ENCODE peak calls at places on chromosomes 13 and 19, in four cellular contexts. G is CD8-positive, alpha-beta T cell; M is left ventricle myocardium inferior; T is gastrocnemius medialis. W is an unnamed sample. For H3K9me3, the result is how much of the 10 kb centered on the place peaks cover.

GRCh38 chr13:100146534-100146933 is 57.6 kb downstream of the PCCA start:
- DNase-seq in G (no peak), M (no peak), T (no peak), W (no peak)

GRCh38 chr19:4430760-4431159 is 26.8 kb downstream of the UBXN6 start:
- DNase-seq in G (no peak), M (no peak), T (no peak), W (no peak)

GRCh38 chr19:342801-343421 is 1.7 kb downstream of the MIER2 start:
- DNase-seq in G (no peak), M (peak), T (peak), W (no peak)

GRCh38 chr19:49857061-49857833 is 6.3 kb downstream of the PTOV1 start:
- DNase-seq in G (no peak), M (no peak), T (no peak), W (no peak)

GRCh38 chr19:33390120-33390907 is 16.8 kb downstream of the CEBPG start:
- DNase-seq in G (no peak), M (peak), T (peak), W (no peak)

GRCh38 chr13:108787709-108788394 is 158.4 kb downstream of the MYO16 start:
- DNase-seq in G (no peak), M (no peak), T (no peak), W (no peak)

GRCh38 chr19:48492925-48493717 is 18.5 kb downstream of the LMTK3 start:
- DNase-seq in G (peak), M (peak), T (peak), W (peak)

GRCh38 chr19:46732172-46732938 is 13.5 kb upstream of the FKRP start:
- DNase-seq in G (no peak), M (no peak), T (no peak), W (no peak)

GRCh38 chr13:30355405-30355741 is 48.0 kb upstream of the KATNAL1 start:
- DNase-seq in G (peak), M (no peak), T (no peak), W (peak)

GRCh38 chr19:33524024-33524664 is 2.6 kb upstream of the PEPD start:
- DNase-seq in G (no peak), M (no peak), T (peak), W (no peak)

GRCh38 chr13:99314640-99315176 is 7.5 kb upstream of the GPR183 start:
- DNase-seq in G (no peak), M (no peak), T (no peak), W (no peak)

GRCh38 chr19:42316223-42317211 is 3.4 kb downstream of the TMEM145 start:
- DNase-seq in G (no peak), M (no peak), T (no peak), W (no peak)

GRCh38 chr19:41646589-41647204 is 19.8 kb upstream of the CEACAM4 start:
- DNase-seq in G (no peak), M (no peak), T (no peak), W (peak)

GRCh38 chr13:77113496-77113895 is 86.5 kb upstream of the FBXL3 start:
- DNase-seq in G (no peak), M (no peak), T (no peak), W (no peak)

GRCh38 chr19:41321600-41322270 is 11.8 kb downstream of the CCDC97 start:
- DNase-seq in G (no peak), M (no peak), T (peak), W (no peak)

GRCh38 chr13:21053231-21053630 is 8.2 kb downstream of the LATS2 start:
- DNase-seq in G (no peak), M (no peak), T (no peak), W (no peak)

GRCh38 chr13:99398071-99398470 is 90.9 kb upstream of the GPR183 start:
- DNase-seq in G (no peak), M (no peak), T (no peak), W (no peak)

GRCh38 chr13:20473139-20473538 is 52.5 kb downstream of the CRYL1 start:
- DNase-seq in G (no peak), M (no peak), T (no peak), W (no peak)

GRCh38 chr19:27777242-27777641 is 1435.7 kb downstream of the UQCRFS1 start:
- DNase-seq in G (no peak), M (no peak), T (no peak), W (no peak)

GRCh38 chr19:32372726-32373613 is 27.6 kb downstream of the ZNF507 start:
- DNase-seq in G (no peak), M (no peak), T (no peak), W (no peak)

GRCh38 chr19:55931936-55932386 is at the start of gene NLRP13:
- DNase-seq in G (no peak), M (no peak), T (no peak), W (no peak)

GRCh38 chr13:113584870-113585671 is 518 bp downstream of the TFDP1 start:
- DNase-seq in G (no peak), M (no peak), T (no peak), W (no peak)

GRCh38 chr19:21092107-21092506 is 10.1 kb downstream of the ZNF714 start:
- DNase-seq in G (no peak), M (no peak), T (no peak), W (no peak)

GRCh38 chr13:38223093-38223492 is 126.6 kb upstream of the UFM1 start:
- DNase-seq in G (no peak), M (no peak), T (no peak), W (no peak)

GRCh38 chr13:35489050-35489449 is 12.6 kb upstream of the MAB21L1 start:
- DNase-seq in G (no peak), M (no peak), T (no peak), W (no peak)

GRCh38 chr19:44808463-44809371 is at the start of gene BCAM:
- DNase-seq in G (no peak), M (peak), T (peak), W (no peak)

GRCh38 chr19:24098359-24098758 is 11.4 kb downstream of the ZNF254 start:
- DNase-seq in G (no peak), M (no peak), T (no peak), W (no peak)

GRCh38 chr13:26476111-26476743 is 81.3 kb upstream of the WASF3 start:
- DNase-seq in G (no peak), M (peak), T (peak), W (peak)

GRCh38 chr19:36013280-36014028 is 559 bp downstream of the ALKBH6 start:
- DNase-seq in G (no peak), M (no peak), T (no peak), W (no peak)

GRCh38 chr13:36858285-36858684 is 39.3 kb downstream of the RFXAP start:
- DNase-seq in G (no peak), M (no peak), T (no peak), W (no peak)

GRCh38 chr19:1455336-1456120 is 5.6 kb downstream of the APC2 start:
- DNase-seq in G (no peak), M (no peak), T (peak), W (peak)

GRCh38 chr19:3656747-3657394 is 30.3 kb upstream of the CACTIN start:
- DNase-seq in G (no peak), M (no peak), T (no peak), W (no peak)

GRCh38 chr19:19146000-19146608 is 7.8 kb upstream of the TMEM161A start:
- DNase-seq in G (peak), M (peak), T (peak), W (peak)

GRCh38 chr19:14369399-14370168 is 11.7 kb upstream of the ADGRE5 start:
- DNase-seq in G (peak), M (no peak), T (no peak), W (peak)

GRCh38 chr19:32350492-32350891 is 5.1 kb downstream of the ZNF507 start:
- DNase-seq in G (no peak), M (no peak), T (no peak), W (no peak)

GRCh38 chr19:10430505-10431253 is 10.3 kb downstream of the PDE4A start:
- DNase-seq in G (no peak), M (peak), T (no peak), W (no peak)
- H3K27ac ChIP-seq in G (peak), M (peak), T (peak), W (no peak)

DNA sequence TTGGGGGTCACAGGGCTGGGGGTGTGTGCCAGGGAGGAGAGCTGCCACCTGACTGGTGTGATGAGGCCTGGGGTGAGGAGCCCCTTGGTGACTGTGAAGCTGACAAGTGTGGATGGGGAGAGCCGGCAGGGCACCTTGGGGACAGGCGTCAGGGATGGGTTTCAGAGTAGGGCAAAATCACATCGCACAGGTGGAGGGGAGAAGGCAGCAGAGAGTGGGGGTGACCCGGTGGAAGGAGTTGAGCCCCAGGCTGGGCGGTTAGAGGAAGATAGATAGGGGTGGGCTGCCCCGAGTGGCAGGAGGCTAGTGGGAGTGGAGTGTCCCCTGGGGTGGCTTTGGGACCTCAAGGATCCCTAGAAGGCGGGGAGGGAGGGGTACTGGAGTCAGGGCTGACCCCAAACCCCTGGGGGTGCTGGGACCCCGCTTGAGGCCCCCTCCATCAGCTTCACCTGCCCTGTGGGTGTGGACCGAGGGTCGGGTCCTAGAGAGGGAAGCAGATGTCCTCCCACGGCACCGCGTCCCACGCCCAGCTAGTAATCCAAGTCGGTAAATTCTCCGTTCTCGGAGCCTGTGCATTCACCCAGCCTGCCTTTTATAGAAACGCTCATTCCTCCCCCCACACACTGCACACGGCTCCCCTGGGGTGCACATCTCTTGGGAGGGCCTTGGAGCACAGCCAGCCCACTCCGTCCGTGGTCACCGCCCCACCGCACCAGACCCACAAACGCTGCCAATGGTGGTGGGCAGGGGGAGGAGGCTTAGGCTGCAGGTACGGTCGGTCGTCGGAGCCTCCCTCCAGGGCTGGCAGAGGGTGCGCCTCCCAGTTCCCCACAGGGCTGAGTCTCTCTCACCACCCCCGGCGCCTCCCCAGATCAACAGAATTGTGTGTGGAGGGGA is 2.4 kb downstream of the CTXN1 start:
- DNase-seq in G (no peak), M (no peak), T (no peak), W (no peak)
- H3K4me3 ChIP-seq in G (no peak), M (no peak), T (no peak), W (no peak)

DNA sequence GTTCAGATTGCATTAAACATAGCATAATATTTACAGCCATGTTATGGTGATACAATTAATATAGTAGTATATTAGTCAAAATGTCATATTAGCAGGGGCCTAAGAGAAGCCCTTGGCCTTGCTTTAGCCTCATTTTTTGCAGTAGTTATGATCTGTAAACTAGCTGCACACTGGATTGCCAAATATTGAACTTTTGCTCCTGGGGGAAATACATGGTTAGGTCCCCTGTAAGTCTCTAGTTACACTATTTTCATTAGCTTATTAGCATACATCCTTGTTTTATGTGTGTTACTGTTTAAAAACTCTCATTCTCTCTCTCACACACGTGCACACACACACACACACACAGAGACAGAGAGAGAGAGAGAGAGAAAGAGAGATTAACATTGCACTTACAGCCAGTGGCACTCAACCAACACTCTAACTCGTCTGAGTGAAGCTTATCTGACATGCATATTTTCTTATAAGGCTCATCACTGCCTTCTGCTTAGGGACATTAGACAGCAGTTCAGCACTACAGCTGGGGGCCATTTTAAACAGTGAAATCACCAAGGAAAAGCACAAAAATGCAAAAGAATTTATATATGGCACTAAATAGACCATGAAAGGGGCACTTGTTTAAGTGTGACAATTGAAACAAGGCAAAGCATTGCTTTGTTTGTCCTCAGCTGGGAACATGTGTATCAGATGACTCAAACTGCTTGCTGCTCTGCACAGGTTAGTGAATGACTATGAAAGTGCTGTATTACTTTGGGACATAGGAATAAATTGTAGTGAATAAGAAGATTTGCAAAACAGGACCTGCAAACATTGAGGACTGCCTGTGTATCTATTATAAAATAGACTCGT is 278.7 kb downstream of the GPC6 start:
- DNase-seq in G (no peak), M (no peak), T (no peak), W (no peak)
- H3K9me3 ChIP-seq in G (under half), M (under half), T (under half), W (under half)

GRCh38 chr19:58277197-58277596 is 1.6 kb upstream of the ZNF8 start:
- DNase-seq in G (no peak), M (no peak), T (no peak), W (no peak)
- H3K27ac ChIP-seq in G (no peak), M (no peak), T (no peak), W (no peak)

DNA sequence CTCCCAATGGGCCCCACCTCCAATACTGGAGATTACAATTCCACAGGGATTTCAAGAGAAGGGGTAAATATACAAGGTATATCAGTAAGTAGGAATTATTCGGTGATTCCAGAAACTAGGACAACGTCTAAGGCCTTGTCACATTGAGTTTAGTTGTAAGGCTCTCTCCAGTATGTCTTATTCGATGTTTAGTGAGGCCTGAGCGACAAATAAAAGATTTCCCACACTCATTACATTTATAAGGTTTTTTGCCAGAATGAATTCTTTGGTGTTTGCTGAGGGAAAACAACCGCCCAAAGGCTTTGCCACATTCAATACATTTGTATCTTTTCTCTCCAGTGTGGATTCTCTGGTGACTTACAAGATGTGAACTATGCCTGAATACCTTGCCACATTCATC is 19.1 kb upstream of the ZNF841 start:
- DNase-seq in G (no peak), M (no peak), T (no peak), W (no peak)
- H3K4me3 ChIP-seq in G (no peak), M (no peak), T (no peak), W (peak)

DNA sequence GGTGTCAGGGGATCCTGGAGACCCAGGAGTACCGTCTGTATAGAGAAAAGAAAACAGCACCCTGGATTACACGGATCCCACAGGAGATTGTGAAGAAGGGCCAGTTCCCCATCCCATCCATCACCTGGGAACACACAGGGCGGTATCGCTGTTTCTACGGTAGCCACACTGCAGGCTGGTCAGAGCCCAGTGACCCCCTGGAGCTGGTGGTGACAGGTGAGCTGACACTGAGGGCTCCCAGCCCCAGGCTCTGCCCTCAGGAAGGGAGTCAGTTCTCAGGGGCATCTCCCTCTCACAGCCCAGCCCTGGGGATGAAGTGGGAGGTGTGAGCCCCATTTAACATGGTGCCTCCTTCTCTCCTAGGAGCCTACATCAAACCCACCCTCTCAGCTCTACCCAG is 1.3 kb downstream of the LILRA1 start:
- DNase-seq in G (no peak), M (no peak), T (no peak), W (no peak)
- H3K9me3 ChIP-seq in G (under half), M (under half), T (under half), W (under half)

W was measured in naive thymus-derived CD4-positive, alpha-beta T cell.